ENCODE peak calls at places on chromosomes 6 and 20, in nine cellular contexts. F is MG63; H is neuronal stem cell; M is right cardiac atrium; D is NAMALWA; V is EH; C is SJSA1; Y is CD8-positive, alpha-beta memory T cell; R is Karpas-422. E is an unnamed sample.

GRCh38 chr20:41334452-41335421 is 5.9 kb upstream of the LPIN3 start:
- DNase-seq in F (no peak), H (no peak), M (no peak), D (no peak), V (peak; percentile 59), C (no peak), Y (no peak), R (no peak), E (no peak)

GRCh38 chr6:52514514-52514913 is 62.3 kb downstream of the TRAM2 start:
- DNase-seq in F (peak; percentile 97), H (no peak), M (peak; percentile 68), D (no peak), V (peak; percentile 83), C (no peak), Y (no peak), R (no peak), E (no peak)

GRCh38 chr20:20549699-20550098 is 162.7 kb downstream of the RALGAPA2 start:
- DNase-seq in F (no peak), H (no peak), M (no peak), D (no peak), V (peak; percentile 90), C (peak; percentile 4), Y (no peak), R (no peak), E (no peak)

GRCh38 chr20:1185316-1185741 is 548 bp upstream of the TMEM74B start:
- DNase-seq in F (peak; percentile 3), H (peak; percentile 26), M (no peak), D (no peak), V (no peak), C (no peak), Y (no peak), R (no peak), E (no peak)

GRCh38 chr6:151847064-151847463 is 39.6 kb downstream of the ESR1 start:
- DNase-seq in F (peak; percentile 17), H (peak; percentile 43), M (no peak), D (peak; percentile 19), V (peak; percentile 60), C (no peak), Y (no peak), R (peak; percentile 83), E (no peak)

GRCh38 chr6:116465246-116465645 is 4.1 kb downstream of the CALHM6 start:
- DNase-seq in F (no peak), H (no peak), M (no peak), D (peak; percentile 41), V (no peak), C (no peak), Y (no peak), R (no peak), E (no peak)

GRCh38 chr6:11930240-11930639 is 81.9 kb upstream of the HIVEP1 start:
- DNase-seq in F (no peak), H (no peak), M (no peak), D (no peak), V (no peak), C (no peak), Y (no peak), R (no peak), E (no peak)

GRCh38 chr20:57374931-57375651 is 16.1 kb upstream of the RBM38 start:
- DNase-seq in F (no peak), H (no peak), M (no peak), D (no peak), V (no peak), C (no peak), Y (no peak), R (no peak), E (no peak)

GRCh38 chr20:48192109-48192508 is 406.8 kb upstream of the SULF2 start:
- DNase-seq in F (no peak), H (no peak), M (no peak), D (no peak), V (no peak), C (no peak), Y (no peak), R (no peak), E (no peak)

GRCh38 chr6:3693879-3694278 is 57.6 kb downstream of the PXDC1 start:
- DNase-seq in F (no peak), H (no peak), M (no peak), D (no peak), V (no peak), C (no peak), Y (no peak), R (no peak), E (no peak)

GRCh38 chr20:45275327-45275726 is 21.0 kb upstream of the SLPI start:
- DNase-seq in F (no peak), H (no peak), M (no peak), D (no peak), V (no peak), C (no peak), Y (no peak), R (no peak), E (no peak)

GRCh38 chr6:121520337-121521163 is 85.1 kb downstream of the GJA1 start:
- DNase-seq in F (peak; percentile 44), H (no peak), M (no peak), D (no peak), V (peak; percentile 97), C (peak; percentile 99), Y (no peak), R (no peak), E (no peak)

GRCh38 chr20:3420211-3420707 is 12.8 kb upstream of the DNAAF9 start:
- DNase-seq in F (peak; percentile 47), H (no peak), M (peak; percentile 33), D (no peak), V (peak; percentile 79), C (no peak), Y (no peak), R (no peak), E (no peak)

GRCh38 chr20:35260426-35260825 is 17.5 kb downstream of the MMP24OS start:
- DNase-seq in F (peak; percentile 88), H (no peak), M (no peak), D (no peak), V (no peak), C (no peak), Y (no peak), R (no peak), E (no peak)

GRCh38 chr6:128070406-128070805 is 169.5 kb upstream of the THEMIS start:
- DNase-seq in F (no peak), H (no peak), M (no peak), D (no peak), V (peak; percentile 41), C (no peak), Y (no peak), R (no peak), E (no peak)

GRCh38 chr6:29968130-29968529 is 25.8 kb downstream of the HLA-A start:
- DNase-seq in F (no peak), H (no peak), M (no peak), D (no peak), V (peak; percentile 47), C (peak; percentile 48), Y (no peak), R (no peak), E (no peak)

GRCh38 chr6:134178230-134179044 is 126.0 kb upstream of the SLC2A12 start:
- DNase-seq in F (peak; percentile 76), H (peak; percentile 82), M (peak; percentile 81), D (peak; percentile 65), V (peak; percentile 97), C (peak; percentile 91), Y (peak; percentile 69), R (peak; percentile 58), E (peak; percentile 69)

GRCh38 chr6:144797881-144798589 is 512.9 kb downstream of the UTRN start:
- DNase-seq in F (peak; percentile 65), H (no peak), M (no peak), D (no peak), V (peak; percentile 95), C (peak; percentile 43), Y (no peak), R (no peak), E (no peak)

GRCh38 chr6:97275809-97276208 is 7.2 kb downstream of the MMS22L start:
- DNase-seq in F (no peak), H (no peak), M (no peak), D (no peak), V (no peak), C (no peak), Y (no peak), R (no peak), E (no peak)

GRCh38 chr6:20877008-20877937 is 343.0 kb downstream of the CDKAL1 start:
- DNase-seq in F (peak; percentile 74), H (no peak), M (no peak), D (no peak), V (peak; percentile 95), C (peak; percentile 78), Y (no peak), R (no peak), E (no peak)

GRCh38 chr6:105803439-105803838 is 282.7 kb upstream of the PRDM1 start:
- DNase-seq in F (no peak), H (no peak), M (no peak), D (no peak), V (peak; percentile 69), C (no peak), Y (no peak), R (no peak), E (no peak)

GRCh38 chr6:89237158-89237557 is 20.0 kb upstream of the GABRR1 start:
- DNase-seq in F (no peak), H (no peak), M (no peak), D (no peak), V (no peak), C (no peak), Y (no peak), R (no peak), E (no peak)

GRCh38 chr6:138176652-138177232 is 15.0 kb downstream of the ARFGEF3 start:
- DNase-seq in F (no peak), H (no peak), M (no peak), D (no peak), V (no peak), C (no peak), Y (no peak), R (no peak), E (no peak)

GRCh38 chr20:47466193-47466592 is 35.5 kb upstream of the NCOA3 start:
- DNase-seq in F (no peak), H (no peak), M (no peak), D (no peak), V (peak; percentile 37), C (no peak), Y (no peak), R (peak; percentile 40), E (no peak)

GRCh38 chr6:53795702-53796450 is 1.1 kb downstream of the LRRC1 start:
- DNase-seq in F (no peak), H (peak; percentile 40), M (peak; percentile 30), D (no peak), V (peak; percentile 27), C (peak; percentile 36), Y (no peak), R (no peak), E (peak; percentile 12)

GRCh38 chr6:45532626-45533258 is 155.0 kb upstream of the SUPT3H start:
- DNase-seq in F (no peak), H (no peak), M (no peak), D (no peak), V (peak; percentile 29), C (no peak), Y (no peak), R (no peak), E (no peak)

GRCh38 chr6:113396644-113397201 is 460.4 kb upstream of the MARCKS start:
- DNase-seq in F (no peak), H (no peak), M (no peak), D (no peak), V (no peak), C (no peak), Y (no peak), R (no peak), E (no peak)

GRCh38 chr6:1596088-1596852 is 13.4 kb upstream of the FOXC1 start:
- DNase-seq in F (no peak), H (no peak), M (no peak), D (peak; percentile 55), V (peak; percentile 58), C (peak; percentile 59), Y (peak; percentile 43), R (peak; percentile 75), E (peak; percentile 67)

GRCh38 chr6:2931970-2932748 is 29.1 kb upstream of the SERPINB9 start:
- DNase-seq in F (peak; percentile 53), H (peak; percentile 85), M (peak; percentile 72), D (peak; percentile 92), V (peak; percentile 73), C (peak; percentile 69), Y (peak; percentile 70), R (peak; percentile 91), E (peak; percentile 74)

GRCh38 chr6:56329296-56330050 is 82.1 kb upstream of the COL21A1 start:
- DNase-seq in F (no peak), H (no peak), M (no peak), D (no peak), V (peak; percentile 46), C (no peak), Y (no peak), R (no peak), E (no peak)

GRCh38 chr6:107122748-107123147 is 7.4 kb upstream of the BEND3 start:
- DNase-seq in F (no peak), H (no peak), M (no peak), D (peak; percentile 36), V (no peak), C (no peak), Y (no peak), R (no peak), E (peak; percentile 7)

E was measured in CD8-positive, alpha-beta T cell.